ENCODE peak calls at places on chromosome 3, in eight cellular contexts. S, V, M, N, T, J, F and H are unnamed samples.

GRCh38 chr3:171326717-171327440 is 133.3 kb downstream of the TNIK start:
- DNase-seq in S (no peak), J (no peak), T (no peak), F (no peak), V (no peak), M (peak), N (no peak), H (no peak)

GRCh38 chr3:5136619-5137429 is 14.7 kb downstream of the ARL8B start:
- DNase-seq in J (no peak), T (peak), N (no peak), F (peak), M (no peak), S (no peak), V (no peak), H (peak)

GRCh38 chr3:45026038-45026437 is at the start of gene CLEC3B:
- DNase-seq in F (no peak), M (peak), N (no peak), V (peak), S (no peak), T (peak), J (no peak), H (no peak)

GRCh38 chr3:123783050-123783724 is 100.9 kb downstream of the MYLK start:
- DNase-seq in S (no peak), T (no peak), M (no peak), V (no peak), F (no peak), J (no peak), N (no peak), H (no peak)

GRCh38 chr3:150222646-150223045 is 185.5 kb upstream of the TSC22D2 start:
- DNase-seq in T (no peak), S (no peak), V (no peak), F (no peak), N (peak), J (no peak), M (no peak), H (no peak)

GRCh38 chr3:121995190-121996137 is 26.6 kb downstream of the ILDR1 start:
- DNase-seq in M (peak), T (peak), S (peak), J (no peak), V (no peak), F (peak), N (peak), H (peak)

GRCh38 chr3:188947401-188947982 is 224.3 kb upstream of the TPRG1 start:
- DNase-seq in M (peak), J (no peak), N (peak), F (peak), S (no peak), V (peak), T (peak), H (no peak)

GRCh38 chr3:171566803-171567422 is 106.7 kb upstream of the TNIK start:
- DNase-seq in S (peak), V (no peak), J (no peak), M (no peak), N (no peak), F (peak), T (peak), H (peak)

DNA sequence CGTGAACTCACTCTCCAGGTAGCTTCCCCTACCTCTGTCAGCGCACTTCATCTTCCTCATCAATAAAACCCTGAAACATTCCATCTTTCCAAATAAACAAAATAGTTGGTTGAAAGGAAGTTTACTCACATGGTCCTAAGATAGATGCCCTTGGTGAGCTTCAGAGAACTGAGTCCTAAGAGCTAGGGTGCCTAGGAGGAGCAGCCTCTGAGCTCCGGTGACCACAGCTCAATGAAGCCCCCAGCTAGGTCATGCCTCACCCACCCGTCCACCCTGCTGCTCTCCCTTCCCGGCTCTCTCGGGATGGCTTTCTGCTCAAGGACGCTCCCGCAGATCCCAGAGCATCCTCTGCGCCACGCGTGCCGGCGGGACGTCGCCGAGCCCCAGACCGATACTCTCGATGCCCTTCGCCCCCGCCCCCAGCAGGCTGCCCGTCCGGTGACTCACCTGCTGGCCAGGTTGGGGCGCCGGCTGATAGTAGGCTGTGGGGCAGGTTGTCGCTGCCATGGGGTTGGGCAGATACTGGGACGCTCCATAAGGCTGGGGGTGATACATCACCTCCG is 697 bp downstream of the VGLL3 start:
- DNase-seq in V (peak), M (peak), N (peak), J (no peak), T (no peak), S (no peak), F (no peak), H (no peak)
- H3K4me3 ChIP-seq in V (peak), M (peak), N (peak), J (no peak), T (peak), S (peak), F (peak), H (peak)

GRCh38 chr3:186283096-186283495 is 78.9 kb downstream of the DGKG start:
- DNase-seq in S (no peak), J (no peak), T (no peak), N (no peak), F (no peak), V (no peak), M (no peak), H (no peak)
- H3K4me3 ChIP-seq in S (no peak), J (no peak), T (no peak), N (no peak), F (no peak), V (no peak), M (no peak), H (no peak)

DNA sequence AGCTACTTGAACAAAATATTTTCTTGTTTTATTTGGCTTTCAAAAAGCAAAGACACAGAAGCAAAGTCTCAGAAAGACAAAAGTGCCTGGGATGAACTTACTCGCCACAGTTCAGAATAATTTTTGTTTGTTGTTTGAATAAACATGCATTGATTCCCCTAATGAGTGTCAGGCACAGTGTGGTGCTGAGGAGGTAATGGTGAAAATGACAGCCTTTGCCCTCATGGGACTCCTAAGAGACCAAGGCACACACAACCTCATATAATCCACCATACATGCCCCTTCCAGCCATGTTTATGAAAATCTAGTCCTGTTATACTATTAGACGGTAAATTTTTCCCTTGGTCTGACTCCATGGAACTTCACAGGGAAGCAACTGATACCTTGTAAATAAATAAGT is 2.5 kb downstream of the GOLIM4 start:
- DNase-seq in M (no peak), N (no peak), J (no peak), V (no peak), T (no peak), S (no peak), F (no peak), H (no peak)
- H3K4me3 ChIP-seq in M (no peak), N (peak), J (no peak), V (peak), T (peak), S (peak), F (peak), H (no peak)

DNA sequence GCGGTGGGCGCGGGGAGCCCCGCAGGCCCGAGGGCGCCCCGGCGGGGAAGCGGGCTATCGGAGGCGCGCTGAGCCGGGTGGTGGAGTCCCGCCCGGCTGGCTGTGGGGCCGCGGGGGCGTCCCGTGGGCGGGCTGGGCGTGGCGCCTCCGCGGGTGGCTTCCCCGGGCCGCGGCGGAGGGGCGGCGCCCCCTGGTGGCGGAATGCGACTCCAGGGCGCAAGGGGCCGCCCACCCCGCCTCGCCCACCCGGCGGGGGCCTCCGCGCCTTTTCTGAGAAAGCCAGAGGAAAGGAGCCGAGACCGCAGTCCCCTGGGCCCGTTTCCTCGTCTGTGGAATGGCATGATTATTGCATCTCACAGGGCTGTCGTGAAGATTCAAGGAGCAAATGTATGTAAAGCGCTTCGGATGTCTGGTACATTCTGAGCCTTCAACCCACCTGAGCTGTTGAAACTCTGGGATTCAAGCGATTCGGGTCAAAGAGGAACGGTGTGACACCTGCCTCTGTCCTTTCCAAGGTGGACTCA is 31.9 kb upstream of the RAB6B start:
- DNase-seq in V (peak), J (peak), F (peak), M (peak), N (peak), T (no peak), S (no peak), H (no peak)
- H3K4me3 ChIP-seq in V (peak), J (peak), F (peak), M (no peak), N (peak), T (peak), S (peak), H (no peak)

DNA sequence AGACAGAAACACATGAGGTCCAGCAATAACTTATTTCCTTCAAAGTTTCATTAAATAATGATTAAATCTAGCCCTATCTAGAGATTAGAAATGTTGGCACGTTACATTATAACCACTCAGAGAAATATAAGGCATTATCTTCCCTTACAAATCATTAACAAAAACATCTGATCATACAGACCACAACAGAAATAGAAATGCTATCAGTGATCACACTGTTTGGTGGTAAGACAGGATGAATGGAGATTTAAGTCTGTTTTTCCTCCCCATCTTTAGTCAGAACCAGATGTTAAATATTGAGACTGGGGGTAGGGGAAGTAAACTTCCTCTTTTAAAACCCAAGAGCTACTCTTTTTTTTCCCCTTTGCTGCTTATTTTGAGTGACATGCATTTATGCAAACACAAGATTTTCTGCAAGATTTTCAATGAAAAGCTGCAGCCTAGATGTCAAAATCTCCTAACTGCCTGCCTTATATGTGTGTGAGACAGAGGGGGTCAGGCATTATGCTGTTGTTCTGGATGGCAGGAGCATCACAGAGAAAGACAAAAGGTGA is 70.4 kb downstream of the CBLB start:
- DNase-seq in F (no peak), M (no peak), V (no peak), S (no peak), J (no peak), T (no peak), N (no peak), H (peak)
- H3K4me3 ChIP-seq in F (no peak), M (no peak), V (no peak), S (no peak), J (no peak), T (no peak), N (no peak), H (no peak)

GRCh38 chr3:129304141-129304540 is 25.5 kb downstream of the HMCES start:
- DNase-seq in J (no peak), N (no peak), S (no peak), M (no peak), F (no peak), T (peak), V (no peak), H (no peak)

GRCh38 chr3:129310111-129310601 is 31.5 kb downstream of the HMCES start:
- DNase-seq in V (no peak), J (no peak), M (no peak), T (no peak), S (no peak), F (no peak), N (no peak), H (no peak)

GRCh38 chr3:129304553-129305222 is 26.0 kb downstream of the HMCES start:
- DNase-seq in T (no peak), J (no peak), V (no peak), M (no peak), N (no peak), S (no peak), F (no peak), H (no peak)

GRCh38 chr3:129308636-129309035 is 30.0 kb downstream of the HMCES start:
- DNase-seq in V (no peak), T (no peak), J (no peak), S (no peak), M (no peak), N (no peak), F (no peak), H (no peak)

GRCh38 chr3:129305592-129306091 is 27.0 kb downstream of the HMCES start:
- DNase-seq in T (peak), N (no peak), F (no peak), V (peak), S (no peak), J (no peak), M (peak), H (no peak)
- H3K4me3 ChIP-seq in T (peak), N (no peak), F (no peak), V (no peak), S (peak), J (no peak), M (no peak), H (no peak)

GRCh38 chr3:50245251-50245745 is 9.3 kb downstream of the GNAI2 start:
- DNase-seq in T (no peak), J (no peak), V (no peak), M (no peak), S (no peak), N (no peak), F (no peak), H (no peak)
- H3K4me3 ChIP-seq in T (peak), J (peak), V (no peak), M (no peak), S (peak), N (no peak), F (peak), H (peak)